ENCODE peak calls at places on chromosomes 7 and 10, in four cellular contexts. One of them, this sample, is unnamed.

GRCh38 chr10:80064120-80064886 is 14.2 kb upstream of the TMEM254 start:
- DNase-seq in SK-N-SH: no peak
- DNase-seq in K562: no peak
- DNase-seq in GM12878: no peak
- DNase-seq in this sample: no peak

GRCh38 chr10:84267503-84268126 is 22.8 kb downstream of the RGR start:
- DNase-seq in K562: peak
- DNase-seq in GM12878: no peak
- DNase-seq in SK-N-SH: no peak
- DNase-seq in this sample: peak

GRCh38 chr10:44416021-44416758 is 31.3 kb upstream of the CXCL12 start:
- DNase-seq in SK-N-SH: no peak
- DNase-seq in GM12878: no peak
- DNase-seq in K562: no peak
- DNase-seq in this sample: no peak

GRCh38 chr7:96013836-96014235 is 241.5 kb downstream of the DYNC1I1 start:
- DNase-seq in GM12878: no peak
- DNase-seq in K562: no peak
- DNase-seq in SK-N-SH: no peak
- DNase-seq in this sample: no peak

GRCh38 chr7:7177044-7177517 is 5.3 kb upstream of the C1GALT1 start:
- DNase-seq in GM12878: no peak
- DNase-seq in K562: no peak
- DNase-seq in SK-N-SH: no peak
- DNase-seq in this sample: peak

GRCh38 chr10:21675157-21675796 is 141.2 kb downstream of the MLLT10 start:
- DNase-seq in GM12878: no peak
- DNase-seq in SK-N-SH: peak
- DNase-seq in K562: peak
- DNase-seq in this sample: peak

GRCh38 chr7:24113506-24113905 is 170.5 kb upstream of the NPY start:
- DNase-seq in GM12878: no peak
- DNase-seq in K562: no peak
- DNase-seq in SK-N-SH: no peak
- DNase-seq in this sample: no peak

GRCh38 chr10:62278461-62278910 is 9.8 kb upstream of the RTKN2 start:
- DNase-seq in K562: no peak
- DNase-seq in SK-N-SH: no peak
- DNase-seq in GM12878: no peak
- DNase-seq in this sample: no peak

GRCh38 chr10:129949411-129950335 is 14.4 kb downstream of the EBF3 start:
- DNase-seq in GM12878: no peak
- DNase-seq in SK-N-SH: peak
- DNase-seq in K562: no peak
- DNase-seq in this sample: no peak

GRCh38 chr7:73869011-73869785 is 8.2 kb downstream of the TMEM270 start:
- DNase-seq in GM12878: no peak
- DNase-seq in SK-N-SH: peak
- DNase-seq in K562: no peak
- DNase-seq in this sample: no peak

GRCh38 chr7:44057849-44058758 is 7.3 kb downstream of the PGAM2 start:
- DNase-seq in SK-N-SH: no peak
- DNase-seq in K562: no peak
- DNase-seq in GM12878: no peak
- DNase-seq in this sample: no peak

GRCh38 chr7:55369427-55369826 is 4.3 kb downstream of the LANCL2 start:
- DNase-seq in GM12878: no peak
- DNase-seq in K562: no peak
- DNase-seq in SK-N-SH: no peak
- DNase-seq in this sample: no peak

GRCh38 chr10:61744469-61744868 is 81.7 kb downstream of the CABCOCO1 start:
- DNase-seq in SK-N-SH: no peak
- DNase-seq in K562: peak
- DNase-seq in GM12878: no peak
- DNase-seq in this sample: no peak

GRCh38 chr7:7768977-7769376 is 50.6 kb upstream of the RPA3 start:
- DNase-seq in K562: no peak
- DNase-seq in SK-N-SH: peak
- DNase-seq in GM12878: no peak
- DNase-seq in this sample: no peak

GRCh38 chr10:30029890-30030261 is 29.5 kb downstream of the JCAD start:
- DNase-seq in GM12878: no peak
- DNase-seq in SK-N-SH: no peak
- DNase-seq in K562: no peak
- DNase-seq in this sample: no peak

GRCh38 chr10:117148284-117148683 is 10.2 kb upstream of the VAX1 start:
- DNase-seq in K562: no peak
- DNase-seq in SK-N-SH: no peak
- DNase-seq in GM12878: no peak
- DNase-seq in this sample: no peak

GRCh38 chr7:96426027-96426426 is 104.1 kb upstream of the SLC25A13 start:
- DNase-seq in K562: no peak
- DNase-seq in SK-N-SH: no peak
- DNase-seq in GM12878: no peak
- DNase-seq in this sample: no peak

GRCh38 chr10:62734781-62735463 is 69.6 kb upstream of the ADO start:
- DNase-seq in SK-N-SH: no peak
- DNase-seq in K562: no peak
- DNase-seq in GM12878: no peak
- DNase-seq in this sample: no peak

GRCh38 chr10:110946496-110946895 is 27.1 kb downstream of the SHOC2 start:
- DNase-seq in SK-N-SH: no peak
- DNase-seq in GM12878: no peak
- DNase-seq in K562: no peak
- DNase-seq in this sample: no peak

DNA sequence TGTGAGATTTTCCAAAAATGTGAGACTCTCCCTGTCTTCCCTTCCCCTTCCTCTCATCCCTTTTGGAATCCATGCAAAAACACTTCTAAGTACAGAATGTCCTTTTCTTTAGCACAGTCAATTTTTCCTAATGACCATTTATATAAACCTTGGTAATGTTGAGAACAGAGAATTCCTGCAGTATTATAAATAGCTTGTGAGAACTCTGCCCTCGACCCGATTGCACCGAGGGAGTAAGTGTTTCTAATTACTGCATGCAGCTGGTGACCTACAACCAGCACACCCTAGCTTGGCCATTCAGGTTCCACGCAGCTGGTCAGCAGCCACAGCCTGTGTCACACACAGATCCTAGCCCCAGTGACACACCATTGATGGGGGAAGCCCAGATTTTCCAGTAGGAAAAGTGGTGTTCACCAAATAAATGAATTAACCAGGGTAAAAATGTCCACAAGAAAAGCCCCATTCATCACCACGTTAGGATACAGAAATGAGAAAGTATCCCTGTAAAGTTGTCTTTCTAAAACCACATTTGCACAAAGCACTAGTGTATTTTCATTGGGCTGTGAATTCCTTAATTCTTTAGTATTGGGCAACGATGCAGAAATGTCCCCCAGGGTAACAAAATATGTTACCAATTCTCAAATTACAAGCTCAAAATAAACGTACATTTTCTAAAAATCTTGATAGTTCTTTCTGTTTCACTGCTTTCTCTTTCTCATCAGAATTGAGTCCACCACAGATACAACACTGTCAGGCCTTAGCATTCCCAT is 499.0 kb upstream of the KLF6 start:
- DNase-seq in SK-N-SH: no peak
- DNase-seq in K562: no peak
- DNase-seq in GM12878: no peak
- DNase-seq in this sample: no peak
- TF ChIP-seq MXI1 in SK-N-SH: no peak
- TF ChIP-seq MXI1 in K562: no peak
- TF ChIP-seq MXI1 in GM12878: no peak
- TF ChIP-seq MXI1 in this sample: no peak

DNA sequence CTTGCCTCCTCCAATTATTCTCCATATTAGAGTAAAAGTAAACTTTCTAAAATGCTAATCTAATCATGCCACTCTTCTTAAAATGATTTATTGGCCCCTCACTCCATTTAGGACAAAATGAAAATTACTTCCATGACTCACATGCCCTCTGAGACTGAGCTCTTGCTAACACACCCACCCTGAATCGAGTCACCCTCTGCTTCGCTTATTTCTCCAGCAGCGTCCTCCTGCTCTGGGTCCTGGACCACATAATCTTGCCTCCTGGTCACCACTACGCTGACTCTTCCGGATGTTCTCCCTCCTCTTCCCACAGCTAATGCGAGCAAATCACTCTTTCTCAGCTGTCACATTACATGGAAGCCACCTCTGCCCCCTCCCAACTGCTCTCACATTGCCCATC is 384.0 kb upstream of the FZD8 start:
- DNase-seq in GM12878: no peak
- DNase-seq in K562: no peak
- DNase-seq in SK-N-SH: no peak
- DNase-seq in this sample: no peak
- TF ChIP-seq MAX in GM12878: no peak
- TF ChIP-seq MAX in K562: no peak
- TF ChIP-seq MAX in SK-N-SH: no peak
- TF ChIP-seq MAX in this sample: no peak

DNA sequence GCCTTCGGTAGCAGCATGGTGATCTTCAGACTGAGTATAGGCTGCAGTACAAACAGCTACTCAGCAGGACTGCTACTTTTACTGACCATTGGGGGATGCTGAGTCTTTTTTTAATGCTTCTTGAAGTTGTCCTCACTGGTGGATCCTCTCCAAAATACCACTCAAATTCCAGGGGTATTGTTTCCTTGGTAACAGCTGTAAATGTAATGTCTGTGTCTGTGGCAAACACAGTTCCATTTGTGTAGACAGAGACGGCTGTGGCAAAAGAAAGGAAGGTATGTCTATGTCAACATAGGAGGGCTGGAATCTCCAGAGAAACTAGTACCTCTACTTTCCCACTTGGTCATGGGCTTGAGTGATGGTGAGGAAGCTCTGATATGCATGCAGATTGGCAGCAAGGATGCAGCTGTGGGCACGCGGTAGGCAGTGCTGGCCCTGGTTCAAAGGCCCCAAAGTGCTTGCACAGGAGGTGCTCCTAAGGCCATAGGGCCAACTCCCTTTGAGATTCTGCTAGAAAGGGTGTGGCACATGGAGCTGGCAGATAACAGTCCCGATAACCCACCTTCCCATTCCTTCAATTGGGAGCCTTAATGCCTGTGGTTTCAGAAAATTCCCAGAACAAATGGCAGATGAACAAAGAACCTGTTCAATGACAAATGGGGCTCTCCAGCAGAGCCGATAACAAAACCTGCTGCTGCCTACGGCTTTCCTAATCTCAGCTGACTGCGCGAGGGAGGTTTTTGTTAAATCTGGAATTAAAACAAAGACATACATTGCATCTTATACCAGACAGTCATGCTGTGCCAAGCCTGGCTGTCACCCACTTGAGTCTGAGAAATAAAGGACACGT is 43.0 kb downstream of the PKD1L1 start:
- DNase-seq in GM12878: no peak
- DNase-seq in SK-N-SH: no peak
- DNase-seq in K562: no peak
- DNase-seq in this sample: no peak
- TF ChIP-seq ZBTB33 in GM12878: no peak
- TF ChIP-seq ZBTB33 in SK-N-SH: no peak
- TF ChIP-seq ZBTB33 in K562: no peak
- TF ChIP-seq ZBTB33 in this sample: no peak

GRCh38 chr7:30612658-30613265 is 18.1 kb downstream of the GARS1 start:
- DNase-seq in GM12878: no peak
- DNase-seq in K562: no peak
- DNase-seq in SK-N-SH: no peak
- DNase-seq in this sample: no peak
- TF ChIP-seq MXI1 in GM12878: no peak
- TF ChIP-seq MXI1 in K562: no peak
- TF ChIP-seq MXI1 in SK-N-SH: no peak
- TF ChIP-seq MXI1 in this sample: no peak

GRCh38 chr10:70578371-70578947 is 24.1 kb downstream of the PRF1 start:
- DNase-seq in SK-N-SH: no peak
- DNase-seq in GM12878: peak
- DNase-seq in K562: no peak
- DNase-seq in this sample: peak

GRCh38 chr10:70573599-70574506 is 28.7 kb downstream of the PRF1 start:
- DNase-seq in K562: no peak
- DNase-seq in GM12878: no peak
- DNase-seq in SK-N-SH: no peak
- DNase-seq in this sample: no peak

GRCh38 chr10:70575486-70575873 is 27.1 kb downstream of the PRF1 start:
- DNase-seq in SK-N-SH: no peak
- DNase-seq in K562: no peak
- DNase-seq in GM12878: no peak
- DNase-seq in this sample: no peak

GRCh38 chr10:70576803-70577517 is 25.6 kb downstream of the PRF1 start:
- DNase-seq in GM12878: no peak
- DNase-seq in K562: no peak
- DNase-seq in SK-N-SH: no peak
- DNase-seq in this sample: no peak

GRCh38 chr10:70575874-70576802 is 26.4 kb downstream of the PRF1 start:
- DNase-seq in GM12878: peak
- DNase-seq in SK-N-SH: peak
- DNase-seq in K562: peak
- DNase-seq in this sample: peak
- TF ChIP-seq MAX in GM12878: no peak
- TF ChIP-seq MAX in SK-N-SH: no peak
- TF ChIP-seq MAX in K562: peak
- TF ChIP-seq MAX in this sample: no peak

GRCh38 chr10:71646051-71646450 is 73.5 kb downstream of the C10orf105 start:
- DNase-seq in GM12878: no peak
- DNase-seq in SK-N-SH: peak
- DNase-seq in K562: no peak
- DNase-seq in this sample: no peak

GRCh38 chr10:71641986-71642385 is 77.6 kb downstream of the C10orf105 start:
- DNase-seq in K562: no peak
- DNase-seq in GM12878: no peak
- DNase-seq in SK-N-SH: no peak
- DNase-seq in this sample: no peak

GRCh38 chr10:71646592-71647292 is 72.8 kb downstream of the C10orf105 start:
- DNase-seq in GM12878: no peak
- DNase-seq in SK-N-SH: no peak
- DNase-seq in K562: no peak
- DNase-seq in this sample: no peak

GRCh38 chr10:71643904-71644303 is 75.7 kb downstream of the C10orf105 start:
- DNase-seq in GM12878: no peak
- DNase-seq in K562: no peak
- DNase-seq in SK-N-SH: no peak
- DNase-seq in this sample: no peak

GRCh38 chr10:71644307-71645180 is 75.0 kb downstream of the C10orf105 start:
- DNase-seq in GM12878: peak
- DNase-seq in K562: no peak
- DNase-seq in SK-N-SH: no peak
- DNase-seq in this sample: no peak
- TF ChIP-seq ZBTB33 in GM12878: no peak
- TF ChIP-seq ZBTB33 in K562: no peak
- TF ChIP-seq ZBTB33 in SK-N-SH: no peak
- TF ChIP-seq ZBTB33 in this sample: no peak

GRCh38 chr7:118586248-118586647 is 361.7 kb downstream of the ANKRD7 start:
- DNase-seq in K562: no peak
- DNase-seq in GM12878: no peak
- DNase-seq in SK-N-SH: no peak
- DNase-seq in this sample: no peak

GRCh38 chr7:118580743-118581382 is 356.4 kb downstream of the ANKRD7 start:
- DNase-seq in SK-N-SH: no peak
- DNase-seq in GM12878: no peak
- DNase-seq in K562: peak
- DNase-seq in this sample: no peak

GRCh38 chr7:118583651-118584050 is 359.1 kb downstream of the ANKRD7 start:
- DNase-seq in SK-N-SH: no peak
- DNase-seq in GM12878: no peak
- DNase-seq in K562: no peak
- DNase-seq in this sample: no peak
- TF ChIP-seq MXI1 in SK-N-SH: no peak
- TF ChIP-seq MXI1 in GM12878: no peak
- TF ChIP-seq MXI1 in K562: no peak
- TF ChIP-seq MXI1 in this sample: no peak